ENCODE peak calls at places on chromosomes 1 and 21, in five cellular contexts. One of them, this sample, is unnamed.

GRCh38 chr1:165899461-165899941 is 72.1 kb downstream of the UCK2 start:
- DNase-seq in colonic mucosa: no peak
- DNase-seq in adrenal gland: no peak
- DNase-seq in lower lobe of right lung: no peak
- DNase-seq in MM.1S: no peak
- DNase-seq in this sample: no peak

GRCh38 chr1:225692517-225692879 is 39.6 kb upstream of the ENAH start:
- DNase-seq in colonic mucosa: no peak
- DNase-seq in adrenal gland: no peak
- DNase-seq in lower lobe of right lung: no peak
- DNase-seq in MM.1S: no peak
- DNase-seq in this sample: no peak

GRCh38 chr21:45825209-45825602 is 156.4 kb upstream of the COL6A1 start:
- DNase-seq in colonic mucosa: no peak
- DNase-seq in adrenal gland: peak; percentile 13
- DNase-seq in lower lobe of right lung: no peak
- DNase-seq in MM.1S: no peak
- DNase-seq in this sample: no peak

GRCh38 chr1:35499652-35500176 is 57.5 kb downstream of the KIAA0319L start:
- DNase-seq in colonic mucosa: no peak
- DNase-seq in adrenal gland: no peak
- DNase-seq in lower lobe of right lung: no peak
- DNase-seq in MM.1S: no peak
- DNase-seq in this sample: peak; percentile 67

GRCh38 chr1:101203812-101204540 is 32.8 kb upstream of the S1PR1 start:
- DNase-seq in colonic mucosa: no peak
- DNase-seq in adrenal gland: no peak
- DNase-seq in lower lobe of right lung: no peak
- DNase-seq in MM.1S: no peak
- DNase-seq in this sample: peak; percentile 39

GRCh38 chr21:42503711-42504110 is 7.7 kb upstream of the RSPH1 start:
- DNase-seq in colonic mucosa: no peak
- DNase-seq in adrenal gland: no peak
- DNase-seq in lower lobe of right lung: no peak
- DNase-seq in MM.1S: no peak
- DNase-seq in this sample: no peak

GRCh38 chr1:118113261-118113660 is 71.8 kb downstream of the SPAG17 start:
- DNase-seq in colonic mucosa: no peak
- DNase-seq in adrenal gland: no peak
- DNase-seq in lower lobe of right lung: no peak
- DNase-seq in MM.1S: no peak
- DNase-seq in this sample: no peak

GRCh38 chr1:73998348-73998959 is 199.5 kb downstream of the LRRIQ3 start:
- DNase-seq in colonic mucosa: no peak
- DNase-seq in adrenal gland: no peak
- DNase-seq in lower lobe of right lung: no peak
- DNase-seq in MM.1S: peak; percentile 72
- DNase-seq in this sample: peak; percentile 26

GRCh38 chr1:53642215-53642555 is 96.8 kb downstream of the GLIS1 start:
- DNase-seq in colonic mucosa: no peak
- DNase-seq in adrenal gland: no peak
- DNase-seq in lower lobe of right lung: peak; percentile 6
- DNase-seq in MM.1S: no peak
- DNase-seq in this sample: no peak

GRCh38 chr1:54256756-54257155 is 56.8 kb downstream of the MRPL37 start:
- DNase-seq in colonic mucosa: no peak
- DNase-seq in adrenal gland: no peak
- DNase-seq in lower lobe of right lung: no peak
- DNase-seq in MM.1S: no peak
- DNase-seq in this sample: no peak

GRCh38 chr21:45027241-45028196 is 46.9 kb upstream of the ADARB1 start:
- DNase-seq in colonic mucosa: no peak
- DNase-seq in adrenal gland: no peak
- DNase-seq in lower lobe of right lung: no peak
- DNase-seq in MM.1S: no peak
- DNase-seq in this sample: no peak

GRCh38 chr1:36323636-36324321 is at the start of gene EVA1B:
- DNase-seq in colonic mucosa: peak; percentile 75
- DNase-seq in adrenal gland: peak; percentile 76
- DNase-seq in lower lobe of right lung: peak; percentile 82
- DNase-seq in MM.1S: peak; percentile 65
- DNase-seq in this sample: peak; percentile 91

GRCh38 chr1:68196676-68197075 is 35.6 kb downstream of the WLS start:
- DNase-seq in colonic mucosa: no peak
- DNase-seq in adrenal gland: no peak
- DNase-seq in lower lobe of right lung: no peak
- DNase-seq in MM.1S: no peak
- DNase-seq in this sample: no peak

GRCh38 chr1:56627636-56628039 is 17.5 kb upstream of the PRKAA2 start:
- DNase-seq in colonic mucosa: no peak
- DNase-seq in adrenal gland: no peak
- DNase-seq in lower lobe of right lung: no peak
- DNase-seq in MM.1S: no peak
- DNase-seq in this sample: peak; percentile 51

GRCh38 chr1:76668046-76668445 is 199.2 kb upstream of the ST6GALNAC5 start:
- DNase-seq in colonic mucosa: no peak
- DNase-seq in adrenal gland: no peak
- DNase-seq in lower lobe of right lung: no peak
- DNase-seq in MM.1S: no peak
- DNase-seq in this sample: no peak

GRCh38 chr1:26938659-26939025 is 17.1 kb downstream of the NUDC start:
- DNase-seq in colonic mucosa: no peak
- DNase-seq in adrenal gland: no peak
- DNase-seq in lower lobe of right lung: no peak
- DNase-seq in MM.1S: no peak
- DNase-seq in this sample: no peak

GRCh38 chr1:156838972-156839371 is 19.9 kb downstream of the INSRR start:
- DNase-seq in colonic mucosa: no peak
- DNase-seq in adrenal gland: no peak
- DNase-seq in lower lobe of right lung: no peak
- DNase-seq in MM.1S: peak; percentile 43
- DNase-seq in this sample: peak; percentile 13

GRCh38 chr1:69913967-69914366 is 291.4 kb downstream of the LRRC40 start:
- DNase-seq in colonic mucosa: no peak
- DNase-seq in adrenal gland: no peak
- DNase-seq in lower lobe of right lung: no peak
- DNase-seq in MM.1S: no peak
- DNase-seq in this sample: peak; percentile 79

GRCh38 chr1:8394456-8395321 is 76.8 kb downstream of the SLC45A1 start:
- DNase-seq in colonic mucosa: no peak
- DNase-seq in adrenal gland: peak; percentile 15
- DNase-seq in lower lobe of right lung: no peak
- DNase-seq in MM.1S: no peak
- DNase-seq in this sample: peak; percentile 94

GRCh38 chr1:200260587-200261335 is 149.1 kb downstream of the ZNF281 start:
- DNase-seq in colonic mucosa: no peak
- DNase-seq in adrenal gland: no peak
- DNase-seq in lower lobe of right lung: no peak
- DNase-seq in MM.1S: no peak
- DNase-seq in this sample: no peak

GRCh38 chr1:218257371-218257770 is 27.7 kb upstream of the RRP15 start:
- DNase-seq in colonic mucosa: no peak
- DNase-seq in adrenal gland: no peak
- DNase-seq in lower lobe of right lung: no peak
- DNase-seq in MM.1S: no peak
- DNase-seq in this sample: no peak

GRCh38 chr1:245245021-245245667 is 90.4 kb downstream of the KIF26B start:
- DNase-seq in colonic mucosa: peak; percentile 69
- DNase-seq in adrenal gland: no peak
- DNase-seq in lower lobe of right lung: peak; percentile 57
- DNase-seq in MM.1S: no peak
- DNase-seq in this sample: no peak

GRCh38 chr1:183235503-183235902 is 49.4 kb downstream of the LAMC2 start:
- DNase-seq in colonic mucosa: no peak
- DNase-seq in adrenal gland: no peak
- DNase-seq in lower lobe of right lung: no peak
- DNase-seq in MM.1S: no peak
- DNase-seq in this sample: no peak

GRCh38 chr1:203408485-203409229 is 57.7 kb upstream of the FMOD start:
- DNase-seq in colonic mucosa: peak; percentile 85
- DNase-seq in adrenal gland: peak; percentile 84
- DNase-seq in lower lobe of right lung: peak; percentile 59
- DNase-seq in MM.1S: no peak
- DNase-seq in this sample: peak; percentile 84
- H3K4me3 ChIP-seq in colonic mucosa: no peak overlapping the region
- H3K4me3 ChIP-seq in adrenal gland: no peak overlapping the region
- H3K4me3 ChIP-seq in lower lobe of right lung: no peak overlapping the region
- H3K4me3 ChIP-seq in MM.1S: no peak overlapping the region
- H3K4me3 ChIP-seq in this sample: no peak overlapping the region

GRCh38 chr1:6464514-6464836 is 1.5 kb downstream of the TNFRSF25 start:
- DNase-seq in colonic mucosa: peak; percentile 88
- DNase-seq in adrenal gland: no peak
- DNase-seq in lower lobe of right lung: no peak
- DNase-seq in MM.1S: no peak
- DNase-seq in this sample: no peak
- TF ChIP-seq CTCF in colonic mucosa: no peak
- TF ChIP-seq CTCF in adrenal gland: no peak
- TF ChIP-seq CTCF in lower lobe of right lung: no peak
- TF ChIP-seq CTCF in MM.1S: no peak
- TF ChIP-seq CTCF in this sample: no peak

GRCh38 chr1:41919764-41920397 is 1.2 kb upstream of the HIVEP3 start:
- DNase-seq in colonic mucosa: no peak
- DNase-seq in adrenal gland: peak; percentile 36
- DNase-seq in lower lobe of right lung: peak; percentile 53
- DNase-seq in MM.1S: peak; percentile 85
- DNase-seq in this sample: peak; percentile 23
- H3K4me3 ChIP-seq in colonic mucosa: no peak overlapping the region
- H3K4me3 ChIP-seq in adrenal gland: no peak overlapping the region
- H3K4me3 ChIP-seq in lower lobe of right lung: peak overlapping the region; percentile 35
- H3K4me3 ChIP-seq in MM.1S: peak overlapping the region; percentile 68
- H3K4me3 ChIP-seq in this sample: peak overlapping the region; percentile 39

GRCh38 chr1:145846191-145846590 is 761 bp downstream of the NUDT17 start:
- DNase-seq in colonic mucosa: peak; percentile 23
- DNase-seq in adrenal gland: no peak
- DNase-seq in lower lobe of right lung: no peak
- DNase-seq in MM.1S: peak; percentile 39
- DNase-seq in this sample: peak; percentile 23
- TF ChIP-seq CTCF in colonic mucosa: peak; percentile 47
- TF ChIP-seq CTCF in adrenal gland: peak; percentile 67
- TF ChIP-seq CTCF in lower lobe of right lung: peak; percentile 64
- TF ChIP-seq CTCF in MM.1S: peak; percentile 92
- TF ChIP-seq CTCF in this sample: peak; percentile 78

DNA sequence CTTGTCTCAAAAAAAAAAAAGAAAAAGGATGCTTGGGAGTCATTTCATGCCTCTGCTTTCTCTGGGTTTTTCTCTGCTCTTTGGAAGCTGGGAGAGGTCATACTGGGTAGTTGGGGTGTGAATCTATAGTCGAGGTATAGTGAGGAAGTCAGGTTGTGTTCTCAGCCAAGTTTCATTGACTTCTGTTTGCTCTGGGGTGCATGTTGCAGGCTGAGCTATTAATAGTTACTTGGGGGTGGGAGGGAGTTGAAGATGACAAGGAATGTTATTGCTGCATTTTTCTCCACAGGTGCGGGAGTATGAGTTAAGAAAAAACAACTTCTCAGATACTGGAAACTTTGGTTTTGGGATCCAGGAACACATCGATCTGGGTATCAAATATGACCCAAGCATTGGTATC is 2.8 kb downstream of the RPL11 start:
- DNase-seq in colonic mucosa: no peak
- DNase-seq in adrenal gland: no peak
- DNase-seq in lower lobe of right lung: no peak
- DNase-seq in MM.1S: no peak
- DNase-seq in this sample: no peak
- H3K4me3 ChIP-seq in colonic mucosa: no peak overlapping the region
- H3K4me3 ChIP-seq in adrenal gland: no peak overlapping the region
- H3K4me3 ChIP-seq in lower lobe of right lung: no peak overlapping the region
- H3K4me3 ChIP-seq in MM.1S: no peak overlapping the region
- H3K4me3 ChIP-seq in this sample: no peak overlapping the region

GRCh38 chr1:55443175-55443933 is 228.2 kb upstream of the USP24 start:
- DNase-seq in colonic mucosa: peak; percentile 56
- DNase-seq in adrenal gland: peak; percentile 85
- DNase-seq in lower lobe of right lung: peak; percentile 59
- DNase-seq in MM.1S: no peak
- DNase-seq in this sample: peak; percentile 96
- TF ChIP-seq CTCF in colonic mucosa: no peak
- TF ChIP-seq CTCF in adrenal gland: no peak
- TF ChIP-seq CTCF in lower lobe of right lung: no peak
- TF ChIP-seq CTCF in MM.1S: no peak
- TF ChIP-seq CTCF in this sample: no peak

GRCh38 chr1:1371741-1372711 is 3.0 kb downstream of the AURKAIP1 start:
- DNase-seq in colonic mucosa: peak; percentile 76
- DNase-seq in adrenal gland: peak; percentile 68
- DNase-seq in lower lobe of right lung: peak; percentile 81
- DNase-seq in MM.1S: peak; percentile 47
- DNase-seq in this sample: peak; percentile 61
- H3K4me3 ChIP-seq in colonic mucosa: no peak overlapping the region
- H3K4me3 ChIP-seq in adrenal gland: no peak overlapping the region
- H3K4me3 ChIP-seq in lower lobe of right lung: no peak overlapping the region
- H3K4me3 ChIP-seq in MM.1S: no peak overlapping the region
- H3K4me3 ChIP-seq in this sample: no peak overlapping the region

This sample was measured in fibroblast of villous mesenchyme.